ENCODE peak calls at places on chromosomes 12 and 14, in ten cellular contexts. V is heart left ventricle, Y is breast epithelium, E is tibial nerve, N is GM12878, K is IMR-90, W is esophagus squamous epithelium, B is Peyer's patch, X is body of pancreas, L is uterus. S is an unnamed sample. For H3K4me1, the result is how much of the 10 kb centered on the place peaks cover.

GRCh38 chr12:18634382-18634781 is 103.4 kb downstream of the PLCZ1 start:
- DNase-seq in X (no peak), E (no peak), K (no peak), L (no peak), Y (no peak), N (no peak), W (no peak), B (no peak), V (no peak), S (no peak)

GRCh38 chr12:100528471-100529139 is 44.9 kb upstream of the GAS2L3 start:
- DNase-seq in L (no peak), X (no peak), V (no peak), Y (no peak), N (no peak), W (no peak), E (no peak), K (no peak), B (no peak), S (no peak)

GRCh38 chr12:87413784-87414183 is 615.4 kb downstream of the C12orf50 start:
- DNase-seq in W (no peak), X (no peak), N (no peak), V (no peak), Y (no peak), L (no peak), B (no peak), K (peak), E (no peak), S (no peak)

GRCh38 chr12:76706099-76706498 is 57.8 kb upstream of the ZDHHC17 start:
- DNase-seq in B (no peak), E (no peak), W (no peak), V (no peak), X (no peak), N (no peak), Y (no peak), K (peak), L (no peak), S (no peak)

GRCh38 chr14:74515891-74516412 is 22.4 kb downstream of the ISCA2 start:
- DNase-seq in N (no peak), Y (no peak), L (no peak), V (no peak), B (no peak), W (no peak), K (no peak), X (no peak), E (no peak), S (no peak)

GRCh38 chr12:94172031-94172430 is 23.7 kb downstream of the PLXNC1 start:
- DNase-seq in N (no peak), V (no peak), X (no peak), K (peak), E (no peak), B (no peak), Y (no peak), W (no peak), L (no peak), S (no peak)

GRCh38 chr14:50085570-50086315 is 30.6 kb downstream of the VCPKMT start:
- DNase-seq in X (no peak), V (no peak), B (peak), Y (no peak), N (peak), E (no peak), L (no peak), W (no peak), K (peak), S (no peak)

GRCh38 chr14:94897092-94897491 is 127.2 kb upstream of the GSC start:
- DNase-seq in E (peak), N (no peak), X (no peak), L (peak), W (no peak), B (no peak), K (no peak), Y (no peak), V (no peak), S (no peak)

GRCh38 chr14:71720978-71721624 is 211.1 kb upstream of the RGS6 start:
- DNase-seq in N (peak), V (peak), E (no peak), W (no peak), X (peak), L (no peak), B (no peak), K (peak), Y (no peak), S (no peak)

GRCh38 chr12:46944104-46944503 is 118.3 kb upstream of the SLC38A4 start:
- DNase-seq in Y (no peak), W (no peak), V (no peak), E (no peak), X (no peak), B (no peak), N (no peak), K (peak), L (no peak), S (no peak)

GRCh38 chr12:119114294-119114693 is 64.4 kb upstream of the HSPB8 start:
- DNase-seq in L (no peak), Y (no peak), W (no peak), N (no peak), V (no peak), K (no peak), B (no peak), X (no peak), E (no peak), S (no peak)

GRCh38 chr14:71525663-71526246 is 406.5 kb upstream of the RGS6 start:
- DNase-seq in K (peak), X (no peak), Y (no peak), V (no peak), W (no peak), L (no peak), E (no peak), B (no peak), N (no peak), S (no peak)

GRCh38 chr12:67649165-67650126 is 901 bp downstream of the DYRK2 start:
- DNase-seq in B (peak), W (no peak), L (peak), X (peak), E (no peak), V (peak), K (no peak), Y (peak), N (no peak), S (no peak)

GRCh38 chr14:64095620-64096019 is 198.6 kb downstream of the ESR2 start:
- DNase-seq in E (no peak), L (no peak), X (no peak), B (no peak), N (no peak), Y (no peak), W (no peak), K (peak), V (no peak), S (no peak)

GRCh38 chr12:64625243-64626077 is 15.2 kb downstream of the RASSF3 start:
- DNase-seq in E (no peak), W (no peak), N (peak), X (peak), L (peak), Y (no peak), K (peak), V (peak), B (peak), S (no peak)

GRCh38 chr14:100845341-100845740 is 19.4 kb downstream of the MEG3 start:
- DNase-seq in L (no peak), E (no peak), Y (no peak), X (no peak), W (no peak), K (no peak), N (no peak), B (no peak), V (no peak), S (no peak)

GRCh38 chr12:122870867-122871664 is 24.9 kb downstream of the VPS37B start:
- DNase-seq in B (no peak), X (peak), W (no peak), L (peak), V (no peak), E (no peak), N (no peak), K (peak), Y (peak), S (no peak)

GRCh38 chr14:61140271-61140670 is 140.9 kb downstream of the TMEM30B start:
- DNase-seq in W (no peak), B (no peak), L (no peak), E (no peak), V (no peak), Y (no peak), X (no peak), N (no peak), K (peak), S (no peak)

GRCh38 chr14:104527857-104528459 is 51.6 kb upstream of the C14orf180 start:
- DNase-seq in Y (no peak), B (no peak), K (no peak), V (no peak), N (no peak), L (no peak), E (no peak), X (no peak), W (no peak), S (no peak)

GRCh38 chr12:90152897-90153624 is 444.4 kb upstream of the ATP2B1 start:
- DNase-seq in K (no peak), W (no peak), X (no peak), B (no peak), E (no peak), N (no peak), Y (no peak), L (no peak), V (no peak), S (no peak)

GRCh38 chr14:33657478-33657877 is 293.4 kb downstream of the EGLN3 start:
- DNase-seq in W (no peak), E (no peak), V (no peak), Y (no peak), X (no peak), L (no peak), B (no peak), N (no peak), K (peak), S (no peak)

GRCh38 chr14:94388027-94388895 is at the start of gene SERPINA1:
- DNase-seq in L (no peak), N (no peak), X (no peak), V (no peak), W (no peak), K (peak), Y (no peak), B (no peak), E (no peak), S (no peak)

GRCh38 chr14:42174357-42174756 is 567.7 kb downstream of the LRFN5 start:
- DNase-seq in W (no peak), K (no peak), Y (no peak), X (no peak), E (no peak), V (no peak), L (no peak), B (no peak), N (no peak), S (no peak)

GRCh38 chr12:52228931-52229330 is 4.1 kb upstream of the KRT7 start:
- DNase-seq in X (peak), B (no peak), K (no peak), E (no peak), W (no peak), L (no peak), N (no peak), V (no peak), Y (peak), S (no peak)

GRCh38 chr12:52229836-52230343 is 3.2 kb upstream of the KRT7 start:
- DNase-seq in L (no peak), N (no peak), B (no peak), K (no peak), X (peak), Y (peak), E (no peak), W (no peak), V (no peak), S (no peak)

GRCh38 chr12:52231305-52232232 is 1.5 kb upstream of the KRT7 start:
- DNase-seq in L (no peak), Y (peak), X (peak), W (no peak), E (no peak), V (no peak), K (no peak), N (no peak), B (no peak), S (no peak)

GRCh38 chr12:52232233-52232915 is 669 bp upstream of the KRT7 start:
- DNase-seq in L (no peak), E (no peak), X (peak), K (no peak), B (no peak), V (no peak), W (no peak), Y (no peak), N (no peak), S (no peak)

GRCh38 chr12:52230364-52231281 is 2.4 kb upstream of the KRT7 start:
- DNase-seq in L (no peak), B (no peak), W (no peak), Y (peak), N (no peak), V (no peak), K (peak), E (no peak), X (peak), S (no peak)
- TF ChIP-seq POLR2A in L (no peak), B (no peak), W (no peak), Y (no peak), N (no peak), V (no peak), K (no peak), E (no peak), X (no peak), S (no peak)

GRCh38 chr12:24943947-24944597 is 4.8 kb downstream of the BCAT1 start:
- DNase-seq in N (no peak), V (no peak), L (no peak), K (peak), X (no peak), W (no peak), E (no peak), Y (no peak), B (no peak), S (no peak)

GRCh38 chr12:24945822-24946221 is 3.1 kb downstream of the BCAT1 start:
- DNase-seq in W (no peak), Y (no peak), E (no peak), X (no peak), L (no peak), V (no peak), N (no peak), K (no peak), B (no peak), S (no peak)

GRCh38 chr12:24947541-24948451 is 1.1 kb downstream of the BCAT1 start:
- DNase-seq in W (no peak), B (no peak), X (no peak), Y (no peak), L (no peak), E (no peak), K (no peak), V (no peak), N (no peak), S (no peak)

GRCh38 chr12:24945039-24945438 is 3.9 kb downstream of the BCAT1 start:
- DNase-seq in X (no peak), E (no peak), V (no peak), K (no peak), Y (no peak), B (no peak), W (no peak), L (no peak), N (no peak), S (no peak)

DNA sequence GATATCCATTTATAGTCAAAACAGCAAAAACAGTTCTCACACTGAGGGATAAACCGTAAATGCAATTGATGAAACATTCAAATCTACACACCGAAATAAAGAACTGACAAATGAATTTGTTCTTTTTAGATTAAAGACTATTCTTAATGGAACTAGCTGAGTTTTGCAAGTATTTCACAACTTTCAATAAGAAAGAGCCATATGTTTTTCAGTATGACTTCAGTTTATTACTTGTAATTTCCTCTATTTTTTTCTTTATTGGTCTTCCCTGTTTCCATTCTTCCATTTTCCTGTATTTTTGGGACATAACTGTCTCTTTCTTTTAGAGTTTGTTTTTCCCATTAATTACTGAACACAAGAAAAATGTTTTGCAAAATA is 4.3 kb downstream of the BCAT1 start:
- DNase-seq in Y (no peak), W (no peak), E (no peak), L (no peak), N (no peak), X (no peak), V (no peak), B (no peak), K (no peak), S (no peak)
- H3K4me1 ChIP-seq in Y (under half), W (under half), E (under half), L (under half), N (under half), X (half or more), V (under half), B (under half), K (under half), S (under half)

DNA sequence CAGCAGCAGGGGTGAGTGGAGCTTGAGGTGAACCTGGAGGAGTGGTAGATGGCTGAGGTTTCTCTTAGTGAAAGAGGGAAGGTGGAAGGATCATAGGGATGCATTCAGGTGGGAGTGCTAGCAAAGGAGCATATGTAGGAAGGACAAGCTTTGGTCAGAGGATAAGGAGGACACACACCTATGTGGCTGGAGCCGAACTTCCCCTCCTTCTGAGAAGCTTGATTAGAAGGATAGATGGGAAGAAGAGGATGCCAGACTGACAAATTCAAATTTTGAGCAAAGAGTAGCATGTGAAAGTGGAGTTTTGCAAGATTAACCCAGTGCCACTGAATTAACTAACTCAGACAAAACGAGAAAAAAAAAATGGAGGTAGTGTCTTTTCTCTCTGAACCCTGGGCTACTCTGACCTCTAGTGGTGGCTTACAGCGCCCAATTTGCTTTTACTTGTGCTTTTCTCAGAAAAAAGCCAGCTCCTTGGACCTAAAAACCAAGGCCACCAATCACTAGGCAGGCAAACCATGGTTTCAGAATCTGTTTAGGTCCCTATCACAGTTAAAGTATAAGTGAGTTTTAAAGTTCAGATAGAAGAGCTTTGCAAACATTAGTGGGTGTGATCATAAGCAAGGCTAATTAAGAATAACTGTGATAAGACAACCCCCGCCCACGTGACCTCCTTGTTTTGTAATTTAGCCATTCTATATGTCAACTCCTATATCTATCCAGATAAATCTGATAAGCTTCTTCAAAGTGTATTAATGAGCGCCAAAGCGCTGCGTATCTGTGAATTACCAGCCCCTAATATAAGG is 15.5 kb downstream of the EMP1 start:
- DNase-seq in X (peak), N (no peak), K (peak), V (peak), E (peak), W (no peak), L (peak), Y (no peak), B (peak), S (no peak)
- TF ChIP-seq CTCF in X (peak), N (peak), K (peak), V (peak), E (peak), W (peak), L (peak), Y (peak), B (peak), S (peak)

DNA sequence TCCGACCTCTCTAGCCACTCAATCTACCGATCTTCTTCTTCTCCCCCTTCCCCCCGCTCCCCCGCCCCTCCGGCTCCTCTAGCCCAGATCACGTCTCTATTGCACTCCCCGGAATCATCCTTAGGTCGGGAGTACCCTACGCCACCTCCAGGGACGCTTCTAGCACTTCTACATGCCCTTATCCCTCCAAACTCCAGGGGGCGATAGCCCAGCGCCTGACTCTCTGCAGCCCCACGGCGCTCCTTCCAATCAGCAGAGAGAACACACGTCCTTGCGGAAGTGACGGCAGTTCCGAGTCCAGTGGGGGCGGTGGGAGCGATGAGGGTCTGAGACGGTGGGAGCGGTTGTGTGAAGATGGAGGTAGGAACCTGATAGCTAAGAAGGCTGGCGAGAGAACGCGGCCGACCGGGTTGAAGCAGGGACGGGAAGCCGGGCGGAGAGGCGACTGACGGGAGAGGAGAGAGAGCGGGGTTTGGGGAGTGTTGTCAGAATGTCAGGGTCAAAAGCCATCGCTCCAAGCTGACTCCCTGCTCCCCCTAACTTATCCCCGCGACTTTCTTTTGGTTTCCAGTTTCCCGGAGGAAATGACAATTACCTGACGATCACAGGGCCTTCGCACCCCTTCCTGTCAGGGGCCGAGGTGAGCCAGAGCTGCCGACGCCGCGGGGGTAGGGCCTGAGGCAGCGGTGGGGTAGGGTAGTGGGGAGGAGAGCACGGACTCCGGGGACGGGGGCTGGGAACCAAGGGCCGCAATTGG is at the start of the genes RAB2B and TOX4:
- DNase-seq in N (peak), W (peak), L (peak), K (peak), X (peak), E (peak), Y (peak), B (peak), V (peak), S (peak)
- TF ChIP-seq POLR2A in N (peak), W (peak), L (peak), K (peak), X (peak), E (no peak), Y (peak), B (peak), V (no peak), S (peak)

S was measured in esophagus muscularis mucosa.